ENCODE peak calls at places on chromosomes 11 and 22, in five cellular contexts. Z is C1 segment of cervical spinal cord; M is stimulated activated CD8-positive, alpha-beta memory T cell treated with anti-CD3 and anti-CD28 coated beads, Interleukin-15, amount 100 ng/mL, for 1 hour; D is DMS153; E is fibroblast of the aortic adventitia. J is an unnamed sample.

GRCh38 chr11:36007127-36007824 is 63.4 kb downstream of the LDLRAD3 start:
- DNase-seq in Z (no peak), M (no peak), D (no peak), E (no peak), J (no peak)

GRCh38 chr11:120985718-120986569 is 38.0 kb upstream of the TBCEL start:
- DNase-seq in Z (no peak), M (no peak), D (peak), E (peak), J (no peak)

GRCh38 chr11:45106006-45106405 is 40.4 kb upstream of the PRDM11 start:
- DNase-seq in Z (no peak), M (no peak), D (no peak), E (no peak), J (no peak)

GRCh38 chr11:10139656-10140055 is 154.4 kb downstream of the SBF2 start:
- DNase-seq in Z (no peak), M (no peak), D (no peak), E (peak), J (no peak)

GRCh38 chr11:93577291-93577690 is 34.1 kb upstream of the SMCO4 start:
- DNase-seq in Z (no peak), M (no peak), D (no peak), E (peak), J (no peak)

GRCh38 chr11:102807921-102808320 is 10.0 kb upstream of the MMP1 start:
- DNase-seq in Z (no peak), M (no peak), D (no peak), E (no peak), J (no peak)

GRCh38 chr11:59705281-59705680 is 8.4 kb downstream of the OR10V1 start:
- DNase-seq in Z (no peak), M (no peak), D (no peak), E (no peak), J (no peak)

GRCh38 chr22:49433717-49434611 is 393.7 kb downstream of the BRD1 start:
- DNase-seq in Z (no peak), M (no peak), D (peak), E (no peak), J (no peak)

GRCh38 chr11:134466909-134467567 is 55.0 kb upstream of the B3GAT1 start:
- DNase-seq in Z (no peak), M (no peak), D (no peak), E (no peak), J (no peak)

GRCh38 chr11:28756977-28757376 is 648.8 kb downstream of the METTL15 start:
- DNase-seq in Z (no peak), M (no peak), D (no peak), E (peak), J (no peak)

GRCh38 chr11:13150487-13150886 is 127.1 kb upstream of the BMAL1 start:
- DNase-seq in Z (no peak), M (no peak), D (no peak), E (no peak), J (no peak)

GRCh38 chr11:102223859-102224258 is 93.4 kb upstream of the BIRC3 start:
- DNase-seq in Z (no peak), M (no peak), D (no peak), E (peak), J (no peak)

GRCh38 chr11:93738647-93739081 is 2.6 kb downstream of the TAF1D start:
- DNase-seq in Z (no peak), M (no peak), D (no peak), E (no peak), J (no peak)

GRCh38 chr11:111633756-111634362 is 31.6 kb downstream of the SIK2 start:
- DNase-seq in Z (no peak), M (no peak), D (no peak), E (peak), J (no peak)

GRCh38 chr11:65945941-65946558 is 770 bp downstream of the TSGA10IP start:
- DNase-seq in Z (no peak), M (no peak), D (no peak), E (no peak), J (no peak)

GRCh38 chr22:37223965-37224551 is 11.8 kb upstream of the SSTR3 start:
- DNase-seq in Z (no peak), M (no peak), D (no peak), E (no peak), J (no peak)

GRCh38 chr22:47177334-47177815 is 414.9 kb downstream of the TBC1D22A start:
- DNase-seq in Z (no peak), M (no peak), D (no peak), E (no peak), J (no peak)

GRCh38 chr22:50208430-50208938 is 7.7 kb downstream of the SELENOO start:
- DNase-seq in Z (no peak), M (no peak), D (no peak), E (no peak), J (no peak)

GRCh38 chr11:95267814-95268213 is 36.8 kb upstream of the SESN3 start:
- DNase-seq in Z (no peak), M (no peak), D (no peak), E (no peak), J (no peak)

GRCh38 chr22:25390297-25391240 is 171.1 kb downstream of the CRYBB2 start:
- DNase-seq in Z (peak), M (no peak), D (no peak), E (no peak), J (no peak)

GRCh38 chr11:57426754-57427691 is at the start of gene SLC43A3:
- DNase-seq in Z (peak), M (peak), D (peak), E (peak), J (no peak)